ENCODE peak calls at places on chromosome 14, in four cellular contexts. C is H9, V is heart right ventricle, D is heart left ventricle. P is an unnamed sample.

GRCh38 chr14:104685216-104685997 is 4.0 kb upstream of the INF2 start:
- DNase-seq in V (no peak), D (no peak), C (no peak), P (no peak)

GRCh38 chr14:80047761-80048160 is 163.5 kb downstream of the DIO2 start:
- DNase-seq in D (no peak), V (no peak), C (no peak), P (no peak)

GRCh38 chr14:63725786-63726185 is 2.1 kb downstream of the SGPP1 start:
- DNase-seq in D (no peak), V (no peak), C (no peak), P (no peak)

GRCh38 chr14:105486974-105487448 is 325 bp downstream of the CRIP1 start:
- DNase-seq in V (peak; percentile 86), D (peak; percentile 89), C (no peak), P (peak; percentile 41)

GRCh38 chr14:33475623-33476022 is 475.3 kb downstream of the EGLN3 start:
- DNase-seq in V (peak; percentile 10), C (peak; percentile 86), D (peak; percentile 21), P (no peak)

GRCh38 chr14:84131924-84132323 is 1398.0 kb upstream of the FLRT2 start:
- DNase-seq in V (no peak), C (no peak), D (no peak), P (no peak)

GRCh38 chr14:39416072-39416471 is 16.2 kb downstream of the FBXO33 start:
- DNase-seq in D (no peak), C (no peak), V (no peak), P (no peak)

GRCh38 chr14:63759454-63759853 is 31.6 kb upstream of the SGPP1 start:
- DNase-seq in C (no peak), D (no peak), V (no peak), P (no peak)

GRCh38 chr14:89673499-89674225 is 256.6 kb upstream of the FOXN3 start:
- DNase-seq in C (no peak), D (no peak), V (no peak), P (no peak)

GRCh38 chr14:89267163-89267562 is 149.9 kb downstream of the FOXN3 start:
- DNase-seq in D (no peak), C (no peak), V (no peak), P (no peak)

GRCh38 chr14:72812292-72812851 is 81.5 kb downstream of the DPF3 start:
- DNase-seq in C (peak; percentile 61), D (peak; percentile 79), V (peak; percentile 74), P (peak; percentile 90)

GRCh38 chr14:76872796-76873432 is 46.7 kb downstream of the LRRC74A start:
- DNase-seq in C (peak; percentile 68), D (peak; percentile 64), V (peak; percentile 57), P (no peak)

GRCh38 chr14:52219488-52220084 is 47.9 kb upstream of the PTGDR start:
- DNase-seq in D (no peak), V (no peak), C (no peak), P (no peak)

GRCh38 chr14:103206023-103206481 is 82.8 kb downstream of the TNFAIP2 start:
- DNase-seq in D (no peak), C (no peak), V (no peak), P (no peak)

GRCh38 chr14:89507926-89508460 is 91.0 kb upstream of the FOXN3 start:
- DNase-seq in D (no peak), V (no peak), C (no peak), P (no peak)

GRCh38 chr14:36856095-36856878 is 194.6 kb downstream of the PAX9 start:
- DNase-seq in V (no peak), C (no peak), D (no peak), P (no peak)

GRCh38 chr14:87888136-87888999 is 104.6 kb downstream of the GALC start:
- DNase-seq in C (peak; percentile 74), V (peak; percentile 10), D (no peak), P (no peak)

GRCh38 chr14:105167303-105168092 is 1.1 kb downstream of the JAG2 start:
- DNase-seq in C (peak; percentile 50), D (peak; percentile 39), V (no peak), P (no peak)

GRCh38 chr14:94994245-94994644 is 163.1 kb downstream of the DICER1 start:
- DNase-seq in D (no peak), C (no peak), V (no peak), P (no peak)

GRCh38 chr14:64580451-64580850 is 30.7 kb downstream of the PPP1R36 start:
- DNase-seq in V (no peak), D (no peak), C (no peak), P (no peak)

GRCh38 chr14:51479584-51480305 is 172.0 kb upstream of the FRMD6 start:
- DNase-seq in C (no peak), D (no peak), V (peak; percentile 18), P (no peak)

GRCh38 chr14:75279153-75279738 is 618 bp downstream of the FOS start:
- DNase-seq in D (peak; percentile 87), V (peak; percentile 84), C (no peak), P (peak; percentile 75)

GRCh38 chr14:70718383-70719123 is 76.8 kb downstream of the TTC9 start:
- DNase-seq in C (no peak), D (no peak), V (no peak), P (no peak)

GRCh38 chr14:56244138-56244789 is 126.1 kb downstream of the PELI2 start:
- DNase-seq in V (no peak), D (no peak), C (no peak), P (no peak)

GRCh38 chr14:37213016-37213415 is 15.3 kb downstream of the MIPOL1 start:
- DNase-seq in C (no peak), D (no peak), V (no peak), P (no peak)

GRCh38 chr14:77275855-77276153 is 4.8 kb upstream of the NGB start:
- DNase-seq in D (no peak), V (no peak), C (no peak), P (no peak)

GRCh38 chr14:24070285-24071143 is 848 bp upstream of the CPNE6 start:
- DNase-seq in C (no peak), D (no peak), V (no peak), P (no peak)

GRCh38 chr14:34951286-34951685 is 31.5 kb upstream of the SRP54 start:
- DNase-seq in V (no peak), D (no peak), C (no peak), P (no peak)

GRCh38 chr14:58167891-58168290 is 15.9 kb upstream of the ARMH4 start:
- DNase-seq in D (no peak), V (no peak), C (no peak), P (no peak)

GRCh38 chr14:22375321-22375930 is 213.6 kb downstream of the DAD1 start:
- DNase-seq in C (no peak), V (no peak), D (no peak), P (no peak)

GRCh38 chr14:100155049-100155621 is 4.3 kb downstream of the DEGS2 start:
- DNase-seq in D (no peak), V (no peak), C (peak; percentile 92), P (peak; percentile 18)
- H3K27ac ChIP-seq in D (no peak overlapping the region), V (no peak overlapping the region), C (no peak overlapping the region), P (no peak overlapping the region)

GRCh38 chr14:45134051-45134958 is at the start of gene FKBP3:
- DNase-seq in V (peak; percentile 98), C (peak; percentile 98), D (peak; percentile 97), P (peak; percentile 97)
- TF ChIP-seq CTCF in V (no peak), C (peak; percentile 31), D (peak; percentile 38), P (peak; percentile 8)

DNA sequence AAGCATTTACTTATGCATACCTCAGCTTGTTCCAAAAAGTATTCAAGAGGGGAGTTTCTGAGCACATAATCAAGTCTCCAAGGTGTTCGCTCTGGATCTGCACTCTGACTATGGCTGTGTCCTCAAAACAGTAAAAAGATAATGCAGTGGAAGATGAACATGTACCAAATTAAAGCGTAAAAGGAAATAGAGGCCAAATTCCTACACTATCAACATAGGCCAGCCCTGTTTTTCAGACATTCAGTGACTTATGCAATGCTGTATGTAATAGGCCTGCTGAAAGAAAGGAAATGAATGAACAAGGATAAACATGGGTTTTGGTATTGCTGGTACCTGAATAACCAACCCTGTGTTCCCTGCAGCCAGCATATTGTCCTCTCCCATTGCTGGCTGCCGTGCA is 115.7 kb downstream of the SAMD4A start:
- DNase-seq in V (no peak), C (no peak), D (no peak), P (no peak)
- H3K27ac ChIP-seq in V (peak overlapping the region; percentile 86), C (no peak overlapping the region), D (peak overlapping the region; percentile 84), P (no peak overlapping the region)

DNA sequence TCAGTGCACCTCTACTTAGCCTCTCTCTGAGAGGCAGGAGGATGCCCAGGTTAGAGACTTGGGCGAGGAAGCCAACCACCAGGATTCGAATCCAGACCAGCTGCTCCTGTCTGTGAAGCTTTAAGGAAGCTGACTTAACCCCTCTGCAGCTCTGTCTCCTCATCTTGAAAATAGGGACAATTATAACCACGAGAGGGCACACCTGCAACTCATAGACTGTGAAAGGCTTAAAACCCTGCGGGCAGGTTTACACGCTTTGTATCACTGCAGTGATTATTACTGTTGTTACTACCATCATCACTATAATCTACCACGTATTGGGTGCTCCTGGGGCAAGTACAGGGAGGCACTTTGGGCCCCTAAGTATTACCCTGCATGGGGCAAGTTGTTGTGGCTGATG is 379.8 kb downstream of the VRK1 start:
- DNase-seq in C (peak; percentile 44), D (no peak), V (no peak), P (no peak)
- TF ChIP-seq CTCF in C (peak; percentile 53), D (no peak), V (no peak), P (peak; percentile 26)

GRCh38 chr14:100535287-100536131 is 51.7 kb downstream of the BEGAIN start:
- DNase-seq in C (peak; percentile 17), V (peak; percentile 2), D (no peak), P (peak; percentile 16)
- H3K27ac ChIP-seq in C (no peak overlapping the region), V (no peak overlapping the region), D (no peak overlapping the region), P (peak overlapping the region; percentile 89)

DNA sequence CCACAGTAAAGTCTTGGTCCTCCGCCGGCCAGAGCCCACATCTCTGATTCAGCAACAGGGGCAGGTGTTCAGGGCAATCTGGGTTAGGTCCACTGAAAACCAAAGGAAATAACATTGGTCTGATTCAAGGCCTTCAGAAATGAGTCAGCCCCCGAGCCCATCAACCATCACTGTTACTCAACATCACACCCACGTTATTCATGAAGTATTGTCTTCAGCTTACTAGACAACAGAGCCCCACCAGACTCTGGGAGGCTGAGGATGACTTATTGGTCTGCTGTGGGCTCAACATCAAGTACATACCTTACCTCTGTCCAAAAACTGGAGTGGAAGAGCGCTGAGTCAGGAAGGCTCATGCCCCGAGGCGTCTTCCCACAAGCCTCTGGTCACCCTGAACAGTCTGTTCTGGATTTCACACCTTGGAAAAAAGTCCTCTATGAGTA is 97.5 kb downstream of the ZFP36L1 start:
- DNase-seq in V (no peak), C (no peak), D (no peak), P (no peak)
- TF ChIP-seq CTCF in V (no peak), C (no peak), D (no peak), P (no peak)

GRCh38 chr14:21267431-21267845 is 1.8 kb downstream of the HNRNPC start:
- DNase-seq in D (no peak), V (no peak), C (no peak), P (no peak)
- H3K27ac ChIP-seq in D (no peak overlapping the region), V (peak overlapping the region; percentile 95), C (no peak overlapping the region), P (peak overlapping the region; percentile 84)

GRCh38 chr14:91654836-91655235 is 77.0 kb downstream of the CATSPERB start:
- DNase-seq in C (no peak), V (no peak), D (no peak), P (no peak)

GRCh38 chr14:91647817-91648216 is 84.1 kb downstream of the CATSPERB start:
- DNase-seq in C (no peak), V (no peak), D (no peak), P (no peak)

DNA sequence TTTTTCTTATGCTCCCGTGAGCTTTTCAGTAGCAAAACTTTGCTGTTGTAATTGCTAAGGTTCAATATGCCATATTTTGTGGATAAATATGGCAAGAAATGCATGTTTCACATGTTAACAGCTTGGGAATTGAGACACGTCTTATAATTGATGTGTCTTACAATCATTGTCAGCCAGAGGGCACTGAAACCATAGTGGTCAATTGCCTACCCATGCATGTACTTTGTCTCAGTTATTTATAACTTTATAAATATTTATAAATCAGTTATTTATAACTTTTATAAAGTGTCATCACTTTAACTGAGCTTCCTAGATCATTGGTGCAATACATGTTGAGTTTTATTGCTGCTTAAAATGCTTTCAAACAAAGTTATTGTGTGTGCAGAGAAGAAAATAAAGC is 82.0 kb downstream of the CATSPERB start:
- DNase-seq in V (peak; percentile 11), D (no peak), C (no peak), P (no peak)
- TF ChIP-seq CTCF in V (peak; percentile 35), D (peak; percentile 68), C (peak; percentile 70), P (peak; percentile 66)

P was measured in right lobe of liver.